ENCODE peak calls at places on chromosomes 7 and 10, in four cellular contexts. Y, C, L and B are unnamed samples.

GRCh38 chr10:107442035-107442505 is 277.6 kb upstream of the SORCS1 start:
- DNase-seq in Y (no peak), L (peak; percentile 69), C (peak; percentile 36), B (no peak)

GRCh38 chr7:134254311-134254710 is 62.4 kb downstream of the SLC35B4 start:
- DNase-seq in L (peak; percentile 2), C (no peak), Y (no peak), B (no peak)

GRCh38 chr10:122939819-122940543 is 14.0 kb downstream of the C10orf88 start:
- DNase-seq in C (no peak), L (no peak), Y (no peak), B (no peak)

GRCh38 chr10:27542812-27543211 is 38.7 kb downstream of the RAB18 start:
- DNase-seq in L (no peak), C (no peak), Y (no peak), B (no peak)

GRCh38 chr7:50610521-50611277 is 45.5 kb upstream of the DDC start:
- DNase-seq in L (no peak), C (peak; percentile 36), Y (no peak), B (no peak)

GRCh38 chr10:103470755-103471653 is 8.0 kb downstream of the CALHM3 start:
- DNase-seq in Y (peak; percentile 47), L (peak; percentile 98), C (no peak), B (no peak)

GRCh38 chr7:99525713-99526440 is 21.4 kb downstream of the ZKSCAN5 start:
- DNase-seq in L (no peak), C (no peak), Y (no peak), B (no peak)

GRCh38 chr10:50216894-50217293 is 34.4 kb downstream of the ASAH2 start:
- DNase-seq in L (no peak), Y (no peak), C (no peak), B (no peak)

GRCh38 chr10:86402283-86402931 is 35.8 kb upstream of the GRID1 start:
- DNase-seq in C (no peak), L (no peak), Y (no peak), B (no peak)

GRCh38 chr10:34272316-34272715 is 542.8 kb downstream of the PARD3 start:
- DNase-seq in L (no peak), C (no peak), Y (no peak), B (no peak)

GRCh38 chr7:70417061-70417655 is 714.8 kb upstream of the GALNT17 start:
- DNase-seq in L (no peak), C (no peak), Y (no peak), B (no peak)

GRCh38 chr10:26792780-26793495 is 67.8 kb downstream of the ABI1 start:
- DNase-seq in C (no peak), L (no peak), Y (no peak), B (no peak)

DNA sequence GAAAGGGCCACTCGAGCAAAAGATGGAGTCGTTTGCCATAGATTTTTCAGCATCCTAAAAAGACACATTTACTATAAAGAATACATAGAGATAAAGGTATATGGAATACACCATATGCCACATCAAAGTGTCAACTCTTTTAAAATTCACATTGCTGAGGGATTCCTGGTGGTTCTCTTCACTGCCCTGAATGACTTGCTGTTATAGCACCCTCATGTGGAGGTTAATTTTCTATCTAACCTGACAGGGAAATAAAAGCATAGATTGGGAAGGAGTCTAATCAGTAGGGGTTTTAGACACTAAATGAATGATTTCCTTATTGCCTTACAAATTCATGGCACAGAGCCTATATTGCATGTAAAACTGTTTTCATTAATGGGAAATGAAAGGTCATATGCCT is 25.9 kb downstream of the DNAH11 start:
- DNase-seq in C (peak; percentile 27), Y (no peak), L (peak; percentile 48), B (no peak)
- TF ChIP-seq CTCF in C (no peak), Y (no peak), L (peak; percentile 27), B (peak; percentile 61)

GRCh38 chr10:72729528-72729927 is 37.6 kb downstream of the MCU start:
- DNase-seq in C (no peak), Y (no peak), L (peak; percentile 75), B (no peak)
- TF ChIP-seq CTCF in C (no peak), Y (no peak), L (no peak), B (no peak)

DNA sequence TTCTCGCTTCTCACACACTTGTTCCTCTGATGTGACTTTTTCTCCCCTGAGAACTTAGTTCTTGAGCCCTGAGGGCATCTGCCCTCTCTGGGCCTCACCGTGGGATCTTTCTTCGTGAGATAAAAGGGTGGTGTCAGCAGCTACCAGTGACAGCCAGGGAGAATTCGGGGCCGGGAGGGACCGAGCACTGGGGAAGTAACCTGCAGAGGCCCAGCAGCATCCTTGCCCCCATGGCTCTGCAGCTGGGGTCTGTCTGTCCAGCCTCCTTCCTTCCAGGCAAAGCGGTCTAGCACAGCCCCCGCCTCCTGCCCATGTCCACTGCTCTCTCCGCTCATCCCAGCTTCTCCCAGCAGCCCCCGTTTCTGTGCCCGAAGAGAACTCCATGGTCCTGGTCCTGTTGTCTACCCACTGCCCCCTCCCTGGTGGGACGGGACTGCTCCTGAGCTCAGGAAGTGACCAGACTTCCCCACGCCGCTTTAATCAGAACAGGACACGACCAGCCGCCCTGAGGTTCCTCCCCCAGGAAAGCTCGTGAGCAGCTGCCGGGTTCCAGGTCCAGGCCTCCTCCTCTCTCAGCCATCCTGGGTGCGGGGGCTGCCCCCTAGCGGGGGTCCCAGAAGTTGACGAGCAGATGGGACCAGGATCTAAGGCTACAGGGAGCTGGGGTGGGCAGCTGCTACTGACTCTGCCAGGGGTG is 187.4 kb downstream of the WDR37 start:
- DNase-seq in C (no peak), L (no peak), Y (no peak), B (no peak)
- TF ChIP-seq CTCF in C (no peak), L (no peak), Y (no peak), B (peak; percentile 42)

DNA sequence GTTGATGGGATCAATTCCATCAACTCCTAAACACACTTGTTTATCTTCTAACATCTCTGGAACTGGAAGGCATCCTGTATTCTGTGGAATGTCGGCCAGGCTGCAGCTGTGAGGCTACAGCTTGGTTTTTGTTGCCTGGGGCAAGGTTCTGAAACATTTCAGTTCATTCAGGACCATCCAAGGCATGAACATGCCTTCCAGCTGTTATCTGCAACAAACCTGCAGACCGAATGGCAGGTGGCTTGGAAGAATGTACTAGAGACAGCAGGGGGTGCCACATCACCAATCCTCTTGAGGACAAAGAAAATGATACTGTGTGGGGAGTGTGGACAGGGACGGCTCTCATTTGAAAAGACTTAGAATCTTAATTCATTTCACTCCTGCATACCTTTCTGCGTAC is 12.4 kb downstream of the PAPOLB start:
- DNase-seq in Y (no peak), L (peak; percentile 42), C (peak; percentile 29), B (no peak)
- TF ChIP-seq CTCF in Y (no peak), L (peak; percentile 37), C (no peak), B (peak; percentile 52)

DNA sequence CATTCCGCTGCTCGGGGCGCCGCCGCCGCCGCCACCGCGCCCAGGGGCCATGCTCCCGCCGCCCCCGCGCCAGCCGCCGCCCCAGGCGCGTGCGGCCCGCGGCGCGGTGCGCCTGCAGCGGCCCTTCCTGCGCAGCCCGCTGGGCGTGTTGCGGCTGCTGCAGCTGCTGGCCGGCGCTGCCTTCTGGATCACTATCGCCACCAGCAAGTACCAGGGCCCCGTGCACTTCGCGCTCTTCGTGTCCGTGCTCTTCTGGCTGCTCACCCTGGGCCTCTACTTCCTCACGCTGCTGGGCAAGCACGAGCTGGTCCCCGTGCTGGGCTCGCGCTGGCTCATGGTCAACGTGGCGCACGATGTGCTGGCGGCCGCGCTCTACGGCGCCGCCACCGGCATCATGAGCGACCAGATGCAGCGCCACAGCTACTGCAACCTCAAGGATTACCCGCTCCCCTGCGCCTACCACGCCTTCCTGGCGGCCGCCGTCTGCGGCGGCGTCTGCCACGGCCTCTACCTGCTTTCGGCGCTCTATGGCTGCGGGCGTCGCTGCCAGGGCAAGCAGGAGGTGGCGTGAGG is 384 bp downstream of the MARVELD1 start:
- DNase-seq in Y (peak; percentile 73), L (peak; percentile 85), C (peak; percentile 67), B (peak; percentile 80)
- TF ChIP-seq CTCF in Y (no peak), L (peak; percentile 34), C (peak; percentile 13), B (peak; percentile 38)

GRCh38 chr10:100507357-100507732 is 12.3 kb downstream of the SEC31B start:
- DNase-seq in Y (no peak), C (no peak), L (no peak), B (no peak)

GRCh38 chr10:100510533-100511308 is 8.9 kb downstream of the SEC31B start:
- DNase-seq in Y (peak; percentile 86), C (peak; percentile 25), L (peak; percentile 64), B (no peak)

GRCh38 chr10:100509241-100509640 is 10.4 kb downstream of the SEC31B start:
- DNase-seq in Y (no peak), L (no peak), C (no peak), B (no peak)

GRCh38 chr10:100506596-100507356 is 12.9 kb downstream of the SEC31B start:
- DNase-seq in L (no peak), C (peak; percentile 70), Y (no peak), B (no peak)

DNA sequence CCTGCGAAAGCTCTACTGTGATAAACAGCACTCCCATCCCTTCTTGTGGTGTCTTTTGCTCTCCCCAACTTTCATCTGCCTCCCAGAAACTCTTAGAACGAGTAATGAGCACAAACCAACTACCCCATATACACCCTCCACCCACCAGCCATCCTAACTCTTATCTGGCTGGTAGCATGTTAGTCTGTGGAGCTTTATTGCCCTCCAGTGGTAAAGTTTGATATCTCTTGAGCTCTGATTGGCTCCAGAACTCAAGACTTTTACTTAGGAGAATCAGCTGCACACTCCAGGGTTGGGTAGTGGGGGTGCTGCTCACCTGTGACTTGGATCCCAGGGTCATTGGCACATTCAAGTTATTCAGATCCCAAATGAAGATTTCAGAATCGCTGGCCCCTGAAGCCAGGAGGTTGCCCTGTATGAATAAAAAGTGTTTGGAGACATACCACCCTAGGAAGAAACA is 10.9 kb downstream of the SEC31B start:
- DNase-seq in L (peak; percentile 55), Y (no peak), C (peak; percentile 67), B (no peak)
- TF ChIP-seq CTCF in L (peak; percentile 49), Y (no peak), C (peak; percentile 62), B (peak; percentile 81)

GRCh38 chr10:79404231-79404609 is 41.2 kb downstream of the ZCCHC24 start:
- DNase-seq in L (no peak), Y (peak; percentile 57), C (no peak), B (no peak)
- TF ChIP-seq CTCF in L (no peak), Y (no peak), C (no peak), B (no peak)

GRCh38 chr10:13957856-13958255 is 371.1 kb downstream of the PRPF18 start:
- DNase-seq in C (no peak), L (no peak), Y (no peak), B (no peak)

GRCh38 chr10:13959443-13960359 is 371.0 kb downstream of the FRMD4A start:
- DNase-seq in L (no peak), Y (no peak), C (no peak), B (no peak)

GRCh38 chr10:13955426-13955825 is 368.7 kb downstream of the PRPF18 start:
- DNase-seq in L (no peak), C (no peak), Y (no peak), B (no peak)

GRCh38 chr10:13953371-13953770 is 366.6 kb downstream of the PRPF18 start:
- DNase-seq in C (no peak), L (no peak), Y (no peak), B (no peak)

GRCh38 chr10:13956826-13957225 is 370.1 kb downstream of the PRPF18 start:
- DNase-seq in C (no peak), L (no peak), Y (peak; percentile 31), B (no peak)
- TF ChIP-seq CTCF in C (no peak), L (no peak), Y (no peak), B (no peak)